ENCODE peak calls at places on chromosomes 6 and 20, in six cellular contexts. K, L, C, U, S and H are unnamed samples.

GRCh38 chr6:138972226-138972665 is 15.8 kb downstream of the REPS1 start:
- DNase-seq in C (no peak), U (no peak), L (no peak), S (no peak), K (no peak), H (no peak)

GRCh38 chr6:71194730-71195129 is 93.9 kb upstream of the OGFRL1 start:
- DNase-seq in S (no peak), C (no peak), U (no peak), K (no peak), L (no peak), H (no peak)

GRCh38 chr6:106629103-106629858 is at the start of the genes QRSL1 and RTN4IP1:
- DNase-seq in C (peak), U (peak), S (peak), K (peak), L (peak), H (peak)

GRCh38 chr6:153525998-153526397 is 394.9 kb upstream of the RGS17 start:
- DNase-seq in S (no peak), L (no peak), U (no peak), C (no peak), K (no peak), H (no peak)

GRCh38 chr6:105432797-105433196 is 29.9 kb upstream of the PREP start:
- DNase-seq in K (no peak), S (peak), U (no peak), C (no peak), L (no peak), H (no peak)

GRCh38 chr6:55664581-55665223 is 85.7 kb upstream of the HMGCLL1 start:
- DNase-seq in K (no peak), S (no peak), C (no peak), U (no peak), L (no peak), H (no peak)

GRCh38 chr6:129748901-129749748 is 39.1 kb upstream of the ARHGAP18 start:
- DNase-seq in U (no peak), K (no peak), S (no peak), L (no peak), C (no peak), H (no peak)

GRCh38 chr6:34544776-34545471 is 11.2 kb downstream of the SPDEF start:
- DNase-seq in K (no peak), U (peak), C (no peak), L (no peak), S (no peak), H (no peak)

GRCh38 chr6:143843689-143844405 is 709 bp downstream of the LTV1 start:
- DNase-seq in S (peak), C (no peak), U (no peak), L (no peak), K (no peak), H (no peak)

GRCh38 chr6:74931567-74931966 is 274.3 kb downstream of the COL12A1 start:
- DNase-seq in U (no peak), C (no peak), K (no peak), L (no peak), S (no peak), H (no peak)

GRCh38 chr20:46361811-46362210 is 44.6 kb downstream of the ELMO2 start:
- DNase-seq in U (no peak), C (no peak), S (no peak), L (no peak), K (no peak), H (no peak)

GRCh38 chr6:84618836-84619235 is 145.6 kb downstream of the TBX18 start:
- DNase-seq in S (no peak), C (no peak), U (no peak), L (no peak), K (no peak), H (no peak)

GRCh38 chr6:36743032-36743431 is 45.4 kb downstream of the RAB44 start:
- DNase-seq in K (no peak), S (no peak), L (no peak), U (no peak), C (no peak), H (no peak)

GRCh38 chr20:59948828-59949720 is 8.9 kb downstream of the FAM217B start:
- DNase-seq in L (no peak), C (no peak), K (no peak), S (peak), U (no peak), H (no peak)

GRCh38 chr20:15654208-15654649 is 919.0 kb downstream of the KIF16B start:
- DNase-seq in C (peak), U (peak), S (peak), K (peak), L (peak), H (peak)

GRCh38 chr6:83708546-83708969 is 343 bp downstream of the SNAP91 start:
- DNase-seq in K (peak), L (peak), C (no peak), U (no peak), S (no peak), H (peak)

GRCh38 chr20:409697-410559 is 1.8 kb downstream of the RBCK1 start:
- DNase-seq in S (no peak), U (no peak), C (no peak), L (no peak), K (no peak), H (no peak)

GRCh38 chr6:106253194-106253593 is 72.4 kb downstream of the ATG5 start:
- DNase-seq in S (no peak), U (no peak), L (no peak), K (no peak), C (no peak), H (no peak)

GRCh38 chr6:93183513-93183912 is 235.8 kb downstream of the EPHA7 start:
- DNase-seq in S (no peak), C (no peak), K (no peak), U (no peak), L (no peak), H (no peak)

GRCh38 chr6:15299430-15300131 is 53.7 kb downstream of the JARID2 start:
- DNase-seq in C (peak), U (peak), L (peak), S (peak), K (no peak), H (peak)

GRCh38 chr6:15061176-15061575 is 184.7 kb upstream of the JARID2 start:
- DNase-seq in C (no peak), K (no peak), S (no peak), L (no peak), U (no peak), H (no peak)

GRCh38 chr6:166307981-166308768 is at the start of gene PRR18:
- DNase-seq in L (peak), K (no peak), U (no peak), S (no peak), C (peak), H (no peak)

GRCh38 chr20:44761423-44761822 is 15.8 kb downstream of the KCNK15 start:
- DNase-seq in L (no peak), S (no peak), K (no peak), C (no peak), U (no peak), H (no peak)

GRCh38 chr6:80022803-80023202 is 18.4 kb downstream of the TTK start:
- DNase-seq in C (no peak), U (no peak), L (no peak), K (no peak), S (no peak), H (no peak)

GRCh38 chr20:47300071-47300470 is 56.4 kb downstream of the ZMYND8 start:
- DNase-seq in C (no peak), S (no peak), U (no peak), L (no peak), K (no peak), H (no peak)

GRCh38 chr20:12316794-12317193 is 399.1 kb downstream of the BTBD3 start:
- DNase-seq in U (no peak), S (no peak), C (no peak), L (no peak), K (no peak), H (no peak)

GRCh38 chr6:105691064-105691463 is 288.2 kb upstream of the PREP start:
- DNase-seq in L (no peak), C (no peak), U (no peak), S (no peak), K (no peak), H (no peak)

GRCh38 chr20:44080646-44081267 is 106.2 kb downstream of the JPH2 start:
- DNase-seq in L (peak), K (peak), C (peak), U (peak), S (peak), H (peak)

GRCh38 chr6:14876778-14877613 is 368.9 kb upstream of the JARID2 start:
- DNase-seq in L (no peak), C (peak), K (no peak), U (no peak), S (no peak), H (no peak)

DNA sequence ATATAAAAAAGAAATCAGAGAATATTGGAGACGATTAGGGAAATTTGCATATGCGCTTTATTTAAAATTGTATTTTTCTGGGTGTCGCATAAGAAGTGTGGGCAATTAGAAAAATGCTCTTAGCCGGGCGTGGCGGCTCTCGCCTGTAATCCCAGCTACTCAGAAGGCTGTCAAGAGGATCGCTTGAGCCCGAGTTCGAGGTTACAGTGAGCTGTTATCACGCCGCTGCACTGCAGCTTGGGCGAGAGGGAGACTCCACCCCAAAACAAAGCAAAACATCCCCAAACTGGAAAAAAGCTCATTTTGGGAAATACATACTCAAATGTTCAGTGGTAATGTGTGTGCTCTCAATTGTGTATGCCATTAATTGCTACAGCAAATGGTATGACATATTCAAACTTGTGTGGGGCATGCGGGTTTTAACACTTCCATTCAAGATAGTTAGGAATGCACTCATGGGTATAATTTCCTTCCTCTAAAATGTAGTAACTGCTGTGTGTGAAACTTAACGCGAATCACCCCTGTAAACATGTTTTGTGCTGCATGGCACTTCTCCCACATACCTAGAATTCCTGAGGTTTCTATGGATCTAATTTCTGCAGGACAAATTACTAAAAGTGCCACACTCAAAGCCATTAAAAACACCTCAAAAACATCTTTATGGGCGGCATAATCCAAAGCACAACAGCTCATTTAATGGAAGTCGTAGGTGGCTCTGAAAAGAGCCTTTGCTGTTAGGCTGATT is 54.7 kb upstream of the HFE start:
- DNase-seq in C (peak), S (no peak), K (no peak), U (no peak), L (no peak), H (no peak)
- TF ChIP-seq POLR2A in C (no peak), S (peak), K (peak), U (no peak), L (no peak), H (no peak)

GRCh38 chr20:41125530-41126457 is 11.5 kb upstream of the PLCG1 start:
- DNase-seq in U (no peak), C (no peak), K (no peak), L (no peak), S (no peak), H (no peak)

GRCh38 chr20:41121399-41121798 is 15.9 kb upstream of the PLCG1 start:
- DNase-seq in U (no peak), K (no peak), C (no peak), L (no peak), S (no peak), H (no peak)

GRCh38 chr20:41123636-41124035 is 13.7 kb upstream of the PLCG1 start:
- DNase-seq in U (no peak), K (no peak), L (no peak), S (no peak), C (no peak), H (no peak)

GRCh38 chr20:41126719-41127118 is 10.6 kb upstream of the PLCG1 start:
- DNase-seq in C (no peak), K (no peak), U (no peak), S (no peak), L (no peak), H (no peak)

DNA sequence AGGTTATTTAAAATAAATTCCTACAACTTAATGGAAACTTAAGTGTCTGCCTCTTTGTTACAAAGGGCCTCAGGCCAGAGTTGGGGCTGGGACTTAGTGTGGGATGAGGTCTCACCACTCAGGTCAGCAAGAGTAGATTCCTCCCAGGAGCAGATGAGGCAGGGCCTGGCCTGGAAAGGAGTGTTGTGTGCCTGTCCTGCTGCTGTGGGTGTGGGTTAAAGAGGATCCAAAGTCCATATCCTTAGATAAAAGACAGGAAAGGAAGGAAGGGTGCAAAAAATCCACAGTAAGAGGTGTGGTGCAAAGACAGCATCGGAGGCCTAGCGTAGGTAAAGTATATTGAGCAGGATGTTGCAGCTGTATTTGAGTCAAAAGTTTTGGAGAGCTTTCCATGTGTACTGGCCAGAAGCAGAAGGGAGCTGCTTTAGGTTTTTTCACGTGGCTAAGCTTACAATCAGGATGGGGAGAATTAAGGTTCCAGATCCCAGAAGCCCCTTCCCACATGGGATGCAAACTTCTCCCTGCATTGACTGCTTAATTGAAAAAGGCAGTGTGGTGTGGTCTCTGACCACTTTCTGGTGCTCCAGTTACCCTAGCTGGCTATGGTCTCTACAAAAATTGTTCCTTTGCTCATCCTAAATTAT is 12.8 kb upstream of the PLCG1 start:
- DNase-seq in C (no peak), K (no peak), U (no peak), L (no peak), S (no peak), H (no peak)
- TF ChIP-seq TAF1 in C (no peak), K (no peak), U (no peak), L (no peak), S (no peak), H (no peak)

DNA sequence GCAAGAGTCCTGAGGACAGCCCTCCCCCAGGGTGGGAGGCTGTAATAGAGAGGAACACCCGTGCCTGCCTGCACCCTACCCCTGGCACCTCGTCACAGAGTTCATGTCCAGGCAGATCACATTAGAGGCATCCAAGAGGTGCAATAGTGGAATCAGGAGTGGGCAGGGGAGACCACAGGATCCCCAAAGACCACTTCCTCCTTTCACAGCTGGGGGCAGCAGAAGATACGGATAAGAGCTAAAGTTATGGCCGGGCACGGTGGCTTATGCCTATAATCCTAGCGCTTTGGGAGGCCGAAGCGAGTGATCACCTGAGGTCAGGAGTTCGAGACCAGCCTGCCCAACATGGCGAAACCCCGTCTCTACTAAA is 1.5 kb upstream of the CAPN11 start:
- DNase-seq in L (no peak), K (no peak), C (no peak), U (no peak), S (peak), H (no peak)
- TF ChIP-seq POLR2A in L (no peak), K (no peak), C (no peak), U (no peak), S (no peak), H (no peak)

DNA sequence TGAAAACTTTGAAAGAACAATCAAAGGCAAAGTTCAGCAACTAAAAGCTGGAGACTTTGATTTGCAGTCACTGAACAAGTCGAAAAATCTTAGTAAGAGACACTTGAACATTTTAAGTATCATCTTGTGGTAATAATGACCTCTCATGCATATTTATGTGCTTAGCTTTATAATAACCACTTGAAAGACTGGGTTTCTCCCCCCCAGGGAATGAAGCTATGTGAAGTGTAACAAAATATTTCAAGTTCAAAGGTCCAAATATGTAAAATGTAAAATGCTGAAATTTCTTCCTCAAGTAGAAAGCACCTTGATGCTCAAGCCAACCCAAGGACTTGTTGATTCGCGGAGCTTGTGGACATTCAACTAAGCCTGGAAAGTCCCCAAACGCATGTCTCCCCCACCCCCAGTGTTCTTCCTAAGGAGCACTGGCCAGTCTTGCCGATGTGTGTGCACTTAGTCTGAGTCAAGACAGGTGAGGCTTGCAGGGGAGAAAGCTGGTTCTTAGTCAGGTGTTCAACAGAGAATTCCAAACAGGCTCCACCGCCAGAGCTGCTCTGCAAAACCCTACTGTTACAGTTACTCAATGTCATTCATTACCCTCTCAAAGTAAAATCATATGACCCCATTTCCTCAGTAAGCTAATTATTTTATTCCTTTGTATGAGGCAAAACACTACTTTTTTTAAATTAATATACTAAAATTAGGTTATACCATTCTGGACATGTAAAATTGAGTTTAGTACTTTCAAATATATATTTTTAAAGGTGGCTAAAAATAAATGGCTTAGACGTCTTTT is 46.9 kb upstream of the QKI start:
- DNase-seq in C (no peak), L (no peak), S (no peak), K (no peak), U (no peak), H (no peak)
- TF ChIP-seq TAF1 in C (no peak), L (no peak), S (no peak), K (no peak), U (no peak), H (no peak)

GRCh38 chr6:63582579-63583231 is 10.4 kb downstream of the LOC128125822 start:
- DNase-seq in C (no peak), L (no peak), K (no peak), S (no peak), U (no peak), H (no peak)
- TF ChIP-seq POLR2A in C (peak), L (peak), K (no peak), S (peak), U (no peak), H (peak)

DNA sequence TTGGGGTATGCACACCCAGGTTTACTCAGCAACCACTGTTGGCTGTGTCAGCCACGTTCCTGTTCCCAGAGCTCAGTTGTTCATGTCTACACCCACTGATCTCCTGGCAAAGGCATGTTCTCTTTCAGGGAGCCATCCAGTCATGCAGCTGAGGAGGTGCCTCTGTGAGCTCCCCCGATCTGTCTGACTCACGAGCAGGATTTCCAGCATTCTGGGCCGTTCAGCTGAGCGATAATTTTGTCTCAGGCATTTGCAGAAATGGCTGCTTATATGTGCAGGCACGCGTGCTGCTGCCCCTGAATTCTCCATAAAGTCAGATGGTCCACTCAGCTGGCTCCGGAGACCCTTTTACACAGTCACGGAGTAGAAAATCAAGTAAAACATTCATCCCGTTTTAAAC is 78.4 kb upstream of the IYD start:
- DNase-seq in S (no peak), U (no peak), C (no peak), K (no peak), L (no peak), H (no peak)
- TF ChIP-seq TAF1 in S (no peak), U (no peak), C (no peak), K (no peak), L (no peak), H (no peak)

GRCh38 chr6:42471714-42472113 is 20.0 kb upstream of the TRERF1 start:
- DNase-seq in K (no peak), L (no peak), C (no peak), U (no peak), S (no peak), H (no peak)
- TF ChIP-seq POLR2A in K (no peak), L (no peak), C (no peak), U (no peak), S (no peak), H (no peak)